ENCODE peak calls at places on chromosome 2, in four cellular contexts. U is IMR-90, K is neuronal stem cell, E is H9. T is an unnamed sample.

GRCh38 chr2:207836526-207837133 is 66.9 kb upstream of the FZD5 start:
- DNase-seq in U (no peak), K (peak; percentile 40), E (no peak), T (no peak)

GRCh38 chr2:120566331-120567035 is 169.2 kb upstream of the GLI2 start:
- DNase-seq in U (peak; percentile 67), K (no peak), E (no peak), T (no peak)

GRCh38 chr2:176002684-176003225 is 688 bp upstream of the LNPK start:
- DNase-seq in U (peak; percentile 27), K (no peak), E (no peak), T (no peak)

GRCh38 chr2:216632952-216633615 is at the start of gene IGFBP2:
- DNase-seq in U (peak; percentile 40), K (peak; percentile 85), E (peak; percentile 87), T (peak; percentile 52)

GRCh38 chr2:175834472-175834871 is 167.6 kb downstream of the LNPK start:
- DNase-seq in U (no peak), K (no peak), E (no peak), T (no peak)

GRCh38 chr2:60989256-60989655 is 28.3 kb upstream of the PEX13 start:
- DNase-seq in U (no peak), K (no peak), E (no peak), T (no peak)

GRCh38 chr2:62456721-62457539 is 49.1 kb downstream of the TMEM17 start:
- DNase-seq in U (peak; percentile 78), K (peak; percentile 83), E (peak; percentile 88), T (peak; percentile 68)

GRCh38 chr2:70143314-70144150 is 47.3 kb downstream of the C2orf42 start:
- DNase-seq in U (peak; percentile 52), K (no peak), E (peak; percentile 51), T (peak; percentile 54)

GRCh38 chr2:219433666-219434467 is 776 bp upstream of the SPEG start:
- DNase-seq in U (peak; percentile 71), K (no peak), E (peak; percentile 91), T (peak; percentile 80)

GRCh38 chr2:72827495-72827894 is 1.7 kb upstream of the EXOC6B start:
- DNase-seq in U (no peak), K (no peak), E (no peak), T (no peak)

GRCh38 chr2:8573234-8573941 is 108.5 kb upstream of the ID2 start:
- DNase-seq in U (no peak), K (no peak), E (peak; percentile 64), T (no peak)

GRCh38 chr2:11515441-11516071 is 18.3 kb upstream of the GREB1 start:
- DNase-seq in U (no peak), K (no peak), E (no peak), T (no peak)

GRCh38 chr2:17793803-17794349 is 22.4 kb upstream of the MSGN1 start:
- DNase-seq in U (peak; percentile 44), K (no peak), E (no peak), T (peak; percentile 18)

GRCh38 chr2:65137197-65137780 is 7.4 kb upstream of the RAB1A start:
- DNase-seq in U (no peak), K (no peak), E (no peak), T (no peak)

GRCh38 chr2:16327311-16327710 is 338.3 kb downstream of the CYRIA start:
- DNase-seq in U (no peak), K (no peak), E (no peak), T (no peak)

GRCh38 chr2:240182966-240183365 is 42.5 kb upstream of the OTOS start:
- DNase-seq in U (no peak), K (no peak), E (no peak), T (no peak)

GRCh38 chr2:231711677-231712461 is 3.5 kb downstream of the PTMA start:
- DNase-seq in U (no peak), K (no peak), E (no peak), T (peak; percentile 15)

GRCh38 chr2:135600915-135601314 is 69.6 kb downstream of the R3HDM1 start:
- DNase-seq in U (peak; percentile 28), K (no peak), E (no peak), T (peak; percentile 11)

DNA sequence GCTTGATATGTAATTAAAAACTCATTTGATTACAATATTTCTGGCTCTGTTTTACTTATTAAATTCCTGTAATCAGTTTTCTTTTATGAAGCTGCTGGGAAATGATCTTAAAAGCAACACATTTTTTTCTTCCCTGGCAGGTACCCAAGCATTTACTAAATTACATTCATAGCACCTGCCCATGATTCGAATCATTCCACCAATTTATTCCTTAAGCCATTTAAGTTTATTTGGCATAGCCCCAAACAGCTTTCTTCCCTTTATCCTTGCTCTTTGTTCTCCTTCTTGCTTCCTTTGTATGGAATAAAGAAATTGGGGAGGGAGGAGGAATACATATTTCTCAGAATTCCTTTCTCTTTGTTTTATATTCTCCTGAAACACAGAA is 241.3 kb downstream of the AGPS start:
- DNase-seq in U (no peak), K (no peak), E (no peak), T (no peak)
- H3K4me1 ChIP-seq in U (no peaks in the 10 kb centered on the region), K (no peaks in the 10 kb centered on the region), E (no peaks in the 10 kb centered on the region), T (no peaks in the 10 kb centered on the region)

DNA sequence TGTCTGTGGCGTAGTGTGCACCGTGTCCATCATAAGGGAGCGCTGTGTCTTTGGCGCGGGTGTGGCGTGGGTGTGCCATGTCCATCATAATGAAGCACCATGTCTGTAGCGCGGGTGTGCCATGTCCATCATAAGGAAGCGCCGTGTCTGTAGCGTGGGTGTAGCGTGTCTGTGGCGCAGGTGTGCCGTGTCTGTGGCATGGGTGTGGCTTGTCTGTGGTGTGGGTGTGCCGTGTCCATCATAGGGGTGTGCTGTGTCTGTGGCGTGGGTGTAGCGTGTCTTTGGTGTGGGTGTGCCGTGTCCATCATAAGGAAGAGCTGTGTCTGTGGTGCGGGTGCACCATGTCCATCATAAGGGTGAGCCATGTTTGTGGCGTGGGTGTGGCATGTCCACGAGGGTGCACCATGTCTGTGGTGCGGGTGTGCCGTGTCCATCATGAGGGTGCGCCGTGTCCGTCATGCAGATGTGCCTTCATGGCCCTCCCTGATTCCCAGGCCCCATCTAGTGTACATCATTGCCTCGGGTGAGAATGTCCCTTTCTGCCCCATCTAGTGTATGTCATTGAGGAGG is 275.0 kb downstream of the GBX2 start:
- DNase-seq in U (no peak), K (no peak), E (no peak), T (no peak)
- H3K9ac ChIP-seq in U (no peak overlapping the region), K (peak overlapping the region; percentile 24), E (no peak overlapping the region), T (no peak overlapping the region)

GRCh38 chr2:235046561-235046960 is 94.7 kb downstream of the SH3BP4 start:
- DNase-seq in U (no peak), K (no peak), E (no peak), T (no peak)
- H3K18ac ChIP-seq in U (no peak overlapping the region), K (no peak overlapping the region), E (no peak overlapping the region), T (no peak overlapping the region)

DNA sequence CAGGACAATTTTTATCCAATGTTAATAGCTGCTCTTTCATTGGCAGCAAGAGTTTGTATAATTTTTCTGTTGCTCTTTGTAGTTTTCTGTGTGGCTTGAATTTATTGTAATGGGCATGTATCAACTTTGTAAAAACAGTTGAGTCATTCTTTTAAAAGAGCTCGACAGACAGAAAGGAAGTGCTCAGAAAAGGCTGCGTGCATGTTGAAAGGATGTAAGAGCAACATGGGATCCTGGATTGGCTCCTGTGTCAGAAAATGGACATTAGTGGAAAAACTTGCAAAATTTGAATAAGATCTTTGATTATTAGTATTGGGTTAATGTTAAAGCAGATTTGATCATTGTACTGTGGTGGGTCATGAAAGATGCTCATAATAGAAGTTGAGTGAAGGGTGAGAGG is 93.3 kb upstream of the CDC42EP3 start:
- DNase-seq in U (no peak), K (no peak), E (no peak), T (peak; percentile 57)
- H3K4me1 ChIP-seq in U (peaks cover 22% of the 10 kb centered on the region), K (peaks cover 5% of the 10 kb centered on the region), E (no peaks in the 10 kb centered on the region), T (peaks cover 4% of the 10 kb centered on the region)

GRCh38 chr2:162300271-162300670 is 18.2 kb downstream of the IFIH1 start:
- DNase-seq in U (no peak), K (no peak), E (no peak), T (no peak)
- H3K9ac ChIP-seq in U (no peak overlapping the region), K (no peak overlapping the region), E (no peak overlapping the region), T (peak overlapping the region; percentile 66)

GRCh38 chr2:136909777-136910176 is 144.4 kb downstream of the THSD7B start:
- DNase-seq in U (no peak), K (no peak), E (no peak), T (no peak)
- H3K18ac ChIP-seq in U (no peak overlapping the region), K (no peak overlapping the region), E (no peak overlapping the region), T (no peak overlapping the region)

T was measured in mesenchymal stem cell.